ENCODE peak calls at places on chromosomes 6 and 20, in six cellular contexts. S is mesendoderm, R is H9, Y is H1, H is OCI-LY7, I is astrocyte. C is an unnamed sample.

GRCh38 chr6:168061269-168062210 is 17.5 kb downstream of the FRMD1 start:
- DNase-seq in S (no peak), H (no peak), R (no peak), Y (no peak), I (no peak), C (no peak)

GRCh38 chr6:168210239-168211107 is 109.1 kb downstream of the DACT2 start:
- DNase-seq in R (no peak), H (no peak), I (no peak), Y (no peak), S (no peak), C (no peak)

GRCh38 chr6:36350681-36351091 is 14.0 kb upstream of the BNIP5 start:
- DNase-seq in H (no peak), Y (no peak), R (no peak), S (peak), I (peak), C (no peak)

GRCh38 chr20:3808141-3808479 is 12.0 kb downstream of the CDC25B start:
- DNase-seq in I (peak), S (no peak), R (no peak), H (no peak), Y (no peak), C (peak)

GRCh38 chr6:147132889-147133288 is 71.3 kb upstream of the STXBP5 start:
- DNase-seq in I (peak), R (no peak), Y (no peak), S (no peak), H (no peak), C (peak)

GRCh38 chr20:44651507-44652373 is at the start of gene ADA:
- DNase-seq in H (peak), Y (peak), S (peak), I (peak), R (peak), C (peak)

GRCh38 chr6:127547215-127547614 is 28.1 kb upstream of the MTCL3 start:
- DNase-seq in R (no peak), I (no peak), S (peak), H (peak), Y (no peak), C (peak)

GRCh38 chr20:36686504-36686903 is 40.5 kb upstream of the SLA2 start:
- DNase-seq in S (no peak), H (no peak), Y (no peak), R (no peak), I (no peak), C (no peak)

GRCh38 chr6:158565122-158565429 is 5.2 kb downstream of the TMEM181 start:
- DNase-seq in I (no peak), R (no peak), Y (no peak), S (no peak), H (no peak), C (no peak)

GRCh38 chr6:127146935-127147334 is 28.5 kb downstream of the RSPO3 start:
- DNase-seq in S (peak), Y (no peak), H (no peak), I (peak), R (peak), C (peak)

GRCh38 chr6:2523061-2523460 is 227.7 kb downstream of the MYLK4 start:
- DNase-seq in I (no peak), H (no peak), S (no peak), Y (no peak), R (no peak), C (no peak)

GRCh38 chr6:140485740-140486467 is 1111.5 kb upstream of the CITED2 start:
- DNase-seq in S (no peak), H (no peak), R (no peak), I (peak), Y (no peak), C (no peak)

GRCh38 chr20:44803383-44803941 is 6.9 kb downstream of the RIMS4 start:
- DNase-seq in R (no peak), Y (no peak), I (no peak), S (no peak), H (no peak), C (no peak)

GRCh38 chr6:149453597-149454340 is 31.0 kb downstream of the ZC3H12D start:
- DNase-seq in S (no peak), Y (no peak), H (no peak), R (no peak), I (no peak), C (no peak)

GRCh38 chr6:124011180-124011579 is 207.5 kb downstream of the NKAIN2 start:
- DNase-seq in Y (no peak), I (no peak), H (no peak), R (no peak), S (no peak), C (no peak)

GRCh38 chr6:123022980-123023379 is 26.9 kb downstream of the CLVS2 start:
- DNase-seq in R (peak), I (no peak), H (peak), S (peak), Y (no peak), C (peak)

GRCh38 chr20:47216819-47217410 is 139.6 kb downstream of the ZMYND8 start:
- DNase-seq in R (no peak), I (no peak), H (no peak), S (no peak), Y (no peak), C (no peak)

GRCh38 chr20:45506398-45506797 is 9.0 kb downstream of the SPINT3 start:
- DNase-seq in H (no peak), I (no peak), Y (no peak), S (no peak), R (no peak), C (no peak)

GRCh38 chr20:63641792-63642517 is 11.3 kb downstream of the STMN3 start:
- DNase-seq in S (peak), R (peak), H (peak), Y (peak), I (peak), C (peak)

GRCh38 chr20:56458227-56458821 is 10.1 kb upstream of the RTF2 start:
- DNase-seq in R (no peak), Y (no peak), H (no peak), S (no peak), I (no peak), C (no peak)

GRCh38 chr6:69820438-69820837 is 23.6 kb upstream of the LMBRD1 start:
- DNase-seq in R (no peak), Y (no peak), H (no peak), S (no peak), I (no peak), C (no peak)

GRCh38 chr20:36501367-36502006 is 39.8 kb upstream of the MYL9 start:
- DNase-seq in I (no peak), S (no peak), Y (no peak), R (no peak), H (no peak), C (no peak)

GRCh38 chr6:71349976-71350615 is 61.5 kb downstream of the OGFRL1 start:
- DNase-seq in I (peak), R (no peak), H (no peak), Y (no peak), S (no peak), C (no peak)

GRCh38 chr6:8879334-8879733 is 444.0 kb upstream of the SLC35B3 start:
- DNase-seq in H (no peak), R (no peak), Y (no peak), S (peak), I (no peak), C (no peak)

GRCh38 chr6:43916091-43916923 is 146.3 kb downstream of the VEGFA start:
- DNase-seq in R (no peak), S (no peak), Y (no peak), I (peak), H (no peak), C (no peak)

GRCh38 chr6:7112741-7113313 is 5.1 kb downstream of the RREB1 start:
- DNase-seq in S (peak), H (no peak), Y (no peak), I (no peak), R (no peak), C (no peak)

GRCh38 chr20:35474504-35474903 is 19.1 kb downstream of the CEP250 start:
- DNase-seq in R (no peak), Y (no peak), S (no peak), H (no peak), I (no peak), C (no peak)

GRCh38 chr6:25714765-25715164 is 39.8 kb upstream of the SLC17A4 start:
- DNase-seq in H (no peak), R (no peak), Y (no peak), S (no peak), I (no peak), C (no peak)
- H3K4me2 ChIP-seq in H (no peak), R (no peak), Y (no peak), S (no peak), I (no peak), C (no peak)

GRCh38 chr20:49343246-49343645 is 65.4 kb upstream of the ZNFX1 start:
- DNase-seq in R (no peak), S (peak), I (no peak), Y (no peak), H (no peak), C (no peak)
- H3K4me2 ChIP-seq in R (no peak), S (no peak), I (no peak), Y (no peak), H (no peak), C (no peak)

DNA sequence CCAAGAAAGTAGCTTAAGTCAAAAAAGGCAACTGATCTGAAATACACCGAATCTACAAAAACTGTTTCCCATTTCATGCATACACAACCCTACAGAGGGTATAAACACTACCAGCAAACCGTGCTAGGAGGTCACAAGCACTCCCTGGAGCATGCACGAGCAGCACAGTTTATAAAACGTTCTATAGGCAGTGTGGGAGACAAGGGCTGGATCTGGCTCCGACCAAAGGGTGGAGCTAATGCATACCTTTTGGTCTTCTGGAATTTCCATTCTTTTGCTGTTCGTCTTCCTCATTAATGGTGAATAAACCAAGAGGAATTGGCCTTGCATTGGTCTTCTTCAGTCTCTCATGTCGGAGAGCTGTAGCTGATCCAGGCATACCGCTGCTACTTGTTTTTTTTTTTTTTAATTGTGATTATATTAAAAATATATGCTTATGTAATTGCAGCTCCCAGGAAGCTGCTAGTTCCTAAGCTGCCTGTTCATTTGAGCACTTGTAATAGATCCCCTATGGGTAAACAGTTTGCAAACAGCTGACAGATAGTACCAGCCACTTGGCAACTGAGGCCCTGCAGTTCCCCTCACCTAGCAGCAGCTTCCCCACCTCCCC is 24.5 kb downstream of the MAP7 start:
- DNase-seq in H (no peak), S (no peak), Y (no peak), R (no peak), I (peak), C (no peak)
- H3K4me2 ChIP-seq in H (no peak), S (no peak), Y (peak), R (no peak), I (no peak), C (peak)

GRCh38 chr20:12695937-12696336 is 312.8 kb upstream of the SPTLC3 start:
- DNase-seq in I (no peak), Y (no peak), H (no peak), R (peak), S (peak), C (peak)

GRCh38 chr20:12702312-12702711 is 306.5 kb upstream of the SPTLC3 start:
- DNase-seq in S (no peak), I (no peak), Y (no peak), H (no peak), R (no peak), C (no peak)

GRCh38 chr20:12698817-12699216 is 310.0 kb upstream of the SPTLC3 start:
- DNase-seq in Y (no peak), R (no peak), I (no peak), H (no peak), S (no peak), C (no peak)

GRCh38 chr20:12700701-12701100 is 308.1 kb upstream of the SPTLC3 start:
- DNase-seq in Y (no peak), S (no peak), R (peak), H (no peak), I (no peak), C (peak)

GRCh38 chr20:12699374-12700228 is 309.2 kb upstream of the SPTLC3 start:
- DNase-seq in H (no peak), I (no peak), R (no peak), Y (no peak), S (no peak), C (no peak)
- H3K4me2 ChIP-seq in H (no peak), I (no peak), R (no peak), Y (no peak), S (no peak), C (no peak)